ENCODE peak calls at places on chromosome X, in six cellular contexts. One of them, this sample, is unnamed.

GRCh38 chrX:15874672-15875071 is 20.1 kb upstream of the AP1S2 start:
- DNase-seq in glutamatergic neuron: no peak
- DNase-seq in AG20443: no peak
- DNase-seq in DMS 273 treated with DMSO at 0.1 percent for 48 hours: no peak
- DNase-seq in WERI-Rb-1: no peak
- DNase-seq in uterus: no peak
- DNase-seq in this sample: no peak

GRCh38 chrX:9340619-9341304 is 124.1 kb upstream of the TBL1X start:
- DNase-seq in DMS 273 treated with DMSO at 0.1 percent for 48 hours: peak
- DNase-seq in WERI-Rb-1: no peak
- DNase-seq in AG20443: peak
- DNase-seq in uterus: peak
- DNase-seq in glutamatergic neuron: peak
- DNase-seq in this sample: no peak

GRCh38 chrX:99549381-99549780 is 860.7 kb downstream of the PCDH19 start:
- DNase-seq in AG20443: no peak
- DNase-seq in glutamatergic neuron: no peak
- DNase-seq in uterus: no peak
- DNase-seq in WERI-Rb-1: no peak
- DNase-seq in DMS 273 treated with DMSO at 0.1 percent for 48 hours: no peak
- DNase-seq in this sample: no peak

GRCh38 chrX:48022740-48023139 is 16.0 kb downstream of the SPACA5 start:
- DNase-seq in glutamatergic neuron: no peak
- DNase-seq in AG20443: no peak
- DNase-seq in DMS 273 treated with DMSO at 0.1 percent for 48 hours: no peak
- DNase-seq in uterus: no peak
- DNase-seq in WERI-Rb-1: no peak
- DNase-seq in this sample: no peak

GRCh38 chrX:39854772-39855747 is 242.7 kb downstream of the BCOR start:
- DNase-seq in DMS 273 treated with DMSO at 0.1 percent for 48 hours: no peak
- DNase-seq in AG20443: no peak
- DNase-seq in glutamatergic neuron: no peak
- DNase-seq in uterus: no peak
- DNase-seq in WERI-Rb-1: no peak
- DNase-seq in this sample: no peak

GRCh38 chrX:18793601-18794089 is 86.2 kb downstream of the PPEF1 start:
- DNase-seq in uterus: no peak
- DNase-seq in DMS 273 treated with DMSO at 0.1 percent for 48 hours: no peak
- DNase-seq in WERI-Rb-1: peak
- DNase-seq in AG20443: no peak
- DNase-seq in glutamatergic neuron: peak
- DNase-seq in this sample: no peak

GRCh38 chrX:23952984-23953907 is 45.4 kb downstream of the CXorf58 start:
- DNase-seq in WERI-Rb-1: no peak
- DNase-seq in glutamatergic neuron: no peak
- DNase-seq in AG20443: no peak
- DNase-seq in DMS 273 treated with DMSO at 0.1 percent for 48 hours: no peak
- DNase-seq in uterus: no peak
- DNase-seq in this sample: no peak

GRCh38 chrX:114500622-114501021 is 83.3 kb upstream of the HTR2C start:
- DNase-seq in uterus: no peak
- DNase-seq in AG20443: no peak
- DNase-seq in WERI-Rb-1: no peak
- DNase-seq in DMS 273 treated with DMSO at 0.1 percent for 48 hours: no peak
- DNase-seq in glutamatergic neuron: no peak
- DNase-seq in this sample: no peak

GRCh38 chrX:23919706-23920320 is 12.0 kb downstream of the CXorf58 start:
- DNase-seq in uterus: no peak
- DNase-seq in DMS 273 treated with DMSO at 0.1 percent for 48 hours: no peak
- DNase-seq in glutamatergic neuron: no peak
- DNase-seq in WERI-Rb-1: peak
- DNase-seq in AG20443: no peak
- DNase-seq in this sample: no peak

GRCh38 chrX:109498434-109498833 is 16.5 kb upstream of the GUCY2F start:
- DNase-seq in DMS 273 treated with DMSO at 0.1 percent for 48 hours: no peak
- DNase-seq in AG20443: no peak
- DNase-seq in glutamatergic neuron: no peak
- DNase-seq in uterus: no peak
- DNase-seq in WERI-Rb-1: no peak
- DNase-seq in this sample: no peak

GRCh38 chrX:16212436-16212835 is 45.2 kb downstream of the MAGEB17 start:
- DNase-seq in WERI-Rb-1: no peak
- DNase-seq in uterus: no peak
- DNase-seq in glutamatergic neuron: no peak
- DNase-seq in AG20443: peak
- DNase-seq in DMS 273 treated with DMSO at 0.1 percent for 48 hours: no peak
- DNase-seq in this sample: peak

GRCh38 chrX:7574325-7574724 is 268.6 kb upstream of the VCX start:
- DNase-seq in AG20443: peak
- DNase-seq in uterus: no peak
- DNase-seq in glutamatergic neuron: no peak
- DNase-seq in WERI-Rb-1: no peak
- DNase-seq in DMS 273 treated with DMSO at 0.1 percent for 48 hours: no peak
- DNase-seq in this sample: peak

GRCh38 chrX:54430519-54430918 is 9.7 kb upstream of the TSR2 start:
- DNase-seq in glutamatergic neuron: no peak
- DNase-seq in DMS 273 treated with DMSO at 0.1 percent for 48 hours: no peak
- DNase-seq in WERI-Rb-1: no peak
- DNase-seq in uterus: no peak
- DNase-seq in AG20443: no peak
- DNase-seq in this sample: no peak

GRCh38 chrX:56462389-56462788 is 101.0 kb upstream of the UBQLN2 start:
- DNase-seq in uterus: no peak
- DNase-seq in AG20443: no peak
- DNase-seq in DMS 273 treated with DMSO at 0.1 percent for 48 hours: no peak
- DNase-seq in WERI-Rb-1: no peak
- DNase-seq in glutamatergic neuron: no peak
- DNase-seq in this sample: no peak

GRCh38 chrX:124895947-124896346 is 423.7 kb upstream of the TEX13C start:
- DNase-seq in DMS 273 treated with DMSO at 0.1 percent for 48 hours: no peak
- DNase-seq in glutamatergic neuron: no peak
- DNase-seq in WERI-Rb-1: no peak
- DNase-seq in uterus: no peak
- DNase-seq in AG20443: no peak
- DNase-seq in this sample: no peak

GRCh38 chrX:115357316-115357715 is 67.8 kb downstream of the LUZP4 start:
- DNase-seq in DMS 273 treated with DMSO at 0.1 percent for 48 hours: no peak
- DNase-seq in WERI-Rb-1: no peak
- DNase-seq in glutamatergic neuron: no peak
- DNase-seq in AG20443: no peak
- DNase-seq in uterus: no peak
- DNase-seq in this sample: no peak

GRCh38 chrX:17544831-17545230 is 169.8 kb downstream of the NHS start:
- DNase-seq in AG20443: no peak
- DNase-seq in uterus: no peak
- DNase-seq in DMS 273 treated with DMSO at 0.1 percent for 48 hours: no peak
- DNase-seq in WERI-Rb-1: no peak
- DNase-seq in glutamatergic neuron: no peak
- DNase-seq in this sample: peak

GRCh38 chrX:70554081-70554480 is 109.4 kb downstream of the DLG3 start:
- DNase-seq in AG20443: peak
- DNase-seq in uterus: no peak
- DNase-seq in DMS 273 treated with DMSO at 0.1 percent for 48 hours: no peak
- DNase-seq in WERI-Rb-1: no peak
- DNase-seq in glutamatergic neuron: no peak
- DNase-seq in this sample: no peak

GRCh38 chrX:53984895-53985294 is 59.4 kb downstream of the PHF8 start:
- DNase-seq in WERI-Rb-1: no peak
- DNase-seq in DMS 273 treated with DMSO at 0.1 percent for 48 hours: no peak
- DNase-seq in glutamatergic neuron: no peak
- DNase-seq in uterus: no peak
- DNase-seq in AG20443: no peak
- DNase-seq in this sample: no peak

GRCh38 chrX:133307637-133308485 is 89.7 kb upstream of the TFDP3 start:
- DNase-seq in AG20443: no peak
- DNase-seq in DMS 273 treated with DMSO at 0.1 percent for 48 hours: no peak
- DNase-seq in WERI-Rb-1: no peak
- DNase-seq in uterus: peak
- DNase-seq in glutamatergic neuron: no peak
- DNase-seq in this sample: no peak

GRCh38 chrX:40172169-40172979 is 74.6 kb upstream of the BCOR start:
- DNase-seq in AG20443: peak
- DNase-seq in DMS 273 treated with DMSO at 0.1 percent for 48 hours: no peak
- DNase-seq in uterus: peak
- DNase-seq in glutamatergic neuron: no peak
- DNase-seq in WERI-Rb-1: peak
- DNase-seq in this sample: no peak

GRCh38 chrX:35251229-35251628 is 308.6 kb downstream of the FAM47B start:
- DNase-seq in AG20443: no peak
- DNase-seq in DMS 273 treated with DMSO at 0.1 percent for 48 hours: no peak
- DNase-seq in WERI-Rb-1: no peak
- DNase-seq in glutamatergic neuron: no peak
- DNase-seq in uterus: no peak
- DNase-seq in this sample: no peak

GRCh38 chrX:128804828-128805227 is 718.5 kb downstream of the SMARCA1 start:
- DNase-seq in AG20443: no peak
- DNase-seq in DMS 273 treated with DMSO at 0.1 percent for 48 hours: no peak
- DNase-seq in uterus: no peak
- DNase-seq in glutamatergic neuron: no peak
- DNase-seq in WERI-Rb-1: no peak
- DNase-seq in this sample: no peak

GRCh38 chrX:131068945-131069719 is 11.0 kb downstream of the ARHGAP36 start:
- DNase-seq in uterus: no peak
- DNase-seq in DMS 273 treated with DMSO at 0.1 percent for 48 hours: peak
- DNase-seq in AG20443: peak
- DNase-seq in glutamatergic neuron: peak
- DNase-seq in WERI-Rb-1: peak
- DNase-seq in this sample: no peak

GRCh38 chrX:96987228-96987627 is 103.5 kb downstream of the RPA4 start:
- DNase-seq in DMS 273 treated with DMSO at 0.1 percent for 48 hours: no peak
- DNase-seq in glutamatergic neuron: no peak
- DNase-seq in uterus: no peak
- DNase-seq in WERI-Rb-1: no peak
- DNase-seq in AG20443: no peak
- DNase-seq in this sample: no peak

GRCh38 chrX:40007136-40007535 is 90.6 kb downstream of the BCOR start:
- DNase-seq in glutamatergic neuron: no peak
- DNase-seq in DMS 273 treated with DMSO at 0.1 percent for 48 hours: no peak
- DNase-seq in AG20443: no peak
- DNase-seq in WERI-Rb-1: no peak
- DNase-seq in uterus: no peak
- DNase-seq in this sample: no peak

GRCh38 chrX:48715066-48715465 is 18.5 kb downstream of the SUV39H1 start:
- DNase-seq in uterus: no peak
- DNase-seq in WERI-Rb-1: no peak
- DNase-seq in AG20443: peak
- DNase-seq in DMS 273 treated with DMSO at 0.1 percent for 48 hours: peak
- DNase-seq in glutamatergic neuron: no peak
- DNase-seq in this sample: no peak

GRCh38 chrX:2521092-2521926 is 20.5 kb upstream of the DHRSX start:
- DNase-seq in uterus: no peak
- DNase-seq in WERI-Rb-1: no peak
- DNase-seq in glutamatergic neuron: no peak
- DNase-seq in AG20443: no peak
- DNase-seq in DMS 273 treated with DMSO at 0.1 percent for 48 hours: no peak
- DNase-seq in this sample: no peak

GRCh38 chrX:121160987-121161386 is 113.6 kb downstream of the GLUD2 start:
- DNase-seq in DMS 273 treated with DMSO at 0.1 percent for 48 hours: no peak
- DNase-seq in AG20443: no peak
- DNase-seq in glutamatergic neuron: no peak
- DNase-seq in WERI-Rb-1: no peak
- DNase-seq in uterus: no peak
- DNase-seq in this sample: no peak

GRCh38 chrX:45843518-45843917 is 642.8 kb upstream of the DIPK2B start:
- DNase-seq in AG20443: no peak
- DNase-seq in WERI-Rb-1: no peak
- DNase-seq in DMS 273 treated with DMSO at 0.1 percent for 48 hours: no peak
- DNase-seq in uterus: no peak
- DNase-seq in glutamatergic neuron: no peak
- DNase-seq in this sample: no peak

GRCh38 chrX:153727108-153727931 is 2.7 kb downstream of the ABCD1 start:
- DNase-seq in glutamatergic neuron: no peak
- DNase-seq in uterus: no peak
- DNase-seq in AG20443: peak
- DNase-seq in DMS 273 treated with DMSO at 0.1 percent for 48 hours: no peak
- DNase-seq in WERI-Rb-1: no peak
- DNase-seq in this sample: no peak

GRCh38 chrX:71623714-71624113 is 5.4 kb upstream of the CXCR3 start:
- DNase-seq in uterus: no peak
- DNase-seq in DMS 273 treated with DMSO at 0.1 percent for 48 hours: no peak
- DNase-seq in WERI-Rb-1: no peak
- DNase-seq in AG20443: no peak
- DNase-seq in glutamatergic neuron: no peak
- DNase-seq in this sample: no peak

GRCh38 chrX:2629316-2630168 is 61.6 kb upstream of the CD99 start:
- DNase-seq in glutamatergic neuron: no peak
- DNase-seq in WERI-Rb-1: no peak
- DNase-seq in AG20443: no peak
- DNase-seq in DMS 273 treated with DMSO at 0.1 percent for 48 hours: no peak
- DNase-seq in uterus: no peak
- DNase-seq in this sample: peak

GRCh38 chrX:9459349-9459748 is 5.5 kb upstream of the TBL1X start:
- DNase-seq in glutamatergic neuron: no peak
- DNase-seq in uterus: no peak
- DNase-seq in AG20443: no peak
- DNase-seq in DMS 273 treated with DMSO at 0.1 percent for 48 hours: no peak
- DNase-seq in WERI-Rb-1: no peak
- DNase-seq in this sample: no peak

This sample was measured in Caki2.